ENCODE peak calls at places on chromosomes 13 and 19, in eight cellular contexts. One of them, this sample, is unnamed.

GRCh38 chr19:5048727-5049553 is 80.0 kb downstream of the KDM4B start:
- DNase-seq in GM10248: no peak
- DNase-seq in GM20000: no peak
- DNase-seq in substantia nigra: no peak
- DNase-seq in LHCN-M2: peak
- DNase-seq in nucleus accumbens: no peak
- DNase-seq in fibroblast of lung: peak
- DNase-seq in neural crest cell: no peak
- DNase-seq in this sample: peak

GRCh38 chr13:88592105-88592504 is 920.9 kb downstream of the SLITRK5 start:
- DNase-seq in GM10248: no peak
- DNase-seq in GM20000: no peak
- DNase-seq in substantia nigra: no peak
- DNase-seq in LHCN-M2: no peak
- DNase-seq in nucleus accumbens: no peak
- DNase-seq in fibroblast of lung: no peak
- DNase-seq in neural crest cell: no peak
- DNase-seq in this sample: no peak

GRCh38 chr13:95970878-95971277 is 82.3 kb downstream of the UGGT2 start:
- DNase-seq in GM10248: no peak
- DNase-seq in GM20000: no peak
- DNase-seq in substantia nigra: no peak
- DNase-seq in LHCN-M2: no peak
- DNase-seq in nucleus accumbens: no peak
- DNase-seq in fibroblast of lung: no peak
- DNase-seq in neural crest cell: no peak
- DNase-seq in this sample: no peak

GRCh38 chr13:75896271-75896670 is 260.1 kb downstream of the LMO7 start:
- DNase-seq in GM10248: no peak
- DNase-seq in GM20000: no peak
- DNase-seq in substantia nigra: no peak
- DNase-seq in LHCN-M2: peak
- DNase-seq in nucleus accumbens: no peak
- DNase-seq in fibroblast of lung: no peak
- DNase-seq in neural crest cell: no peak
- DNase-seq in this sample: no peak

GRCh38 chr13:55572408-55572807 is 1568.3 kb upstream of the PRR20A start:
- DNase-seq in GM10248: no peak
- DNase-seq in GM20000: no peak
- DNase-seq in substantia nigra: no peak
- DNase-seq in LHCN-M2: no peak
- DNase-seq in nucleus accumbens: no peak
- DNase-seq in fibroblast of lung: no peak
- DNase-seq in neural crest cell: no peak
- DNase-seq in this sample: no peak

GRCh38 chr19:41307954-41308449 is 2.0 kb upstream of the CCDC97 start:
- DNase-seq in GM10248: no peak
- DNase-seq in GM20000: no peak
- DNase-seq in substantia nigra: no peak
- DNase-seq in LHCN-M2: peak
- DNase-seq in nucleus accumbens: no peak
- DNase-seq in fibroblast of lung: no peak
- DNase-seq in neural crest cell: no peak
- DNase-seq in this sample: no peak

GRCh38 chr19:34131100-34131499 is 41.2 kb upstream of the LSM14A start:
- DNase-seq in GM10248: no peak
- DNase-seq in GM20000: no peak
- DNase-seq in substantia nigra: no peak
- DNase-seq in LHCN-M2: no peak
- DNase-seq in nucleus accumbens: no peak
- DNase-seq in fibroblast of lung: no peak
- DNase-seq in neural crest cell: no peak
- DNase-seq in this sample: no peak

GRCh38 chr13:51311957-51312520 is 27.5 kb upstream of the SERPINE3 start:
- DNase-seq in GM10248: no peak
- DNase-seq in GM20000: no peak
- DNase-seq in substantia nigra: peak
- DNase-seq in LHCN-M2: no peak
- DNase-seq in nucleus accumbens: no peak
- DNase-seq in fibroblast of lung: no peak
- DNase-seq in neural crest cell: no peak
- DNase-seq in this sample: no peak

GRCh38 chr13:76980075-76980718 is 11.7 kb upstream of the CLN5 start:
- DNase-seq in GM10248: peak
- DNase-seq in GM20000: peak
- DNase-seq in substantia nigra: peak
- DNase-seq in LHCN-M2: peak
- DNase-seq in nucleus accumbens: peak
- DNase-seq in fibroblast of lung: peak
- DNase-seq in neural crest cell: peak
- DNase-seq in this sample: peak